ENCODE peak calls at places on chromosome X, in five cellular contexts. S is Panc1, B is AG10803, M is cardiac muscle cell, Q is AG09319. Z is an unnamed sample.

GRCh38 chrX:40132751-40133150 is 35.0 kb upstream of the BCOR start:
- DNase-seq in M (peak; percentile 85), S (no peak), B (peak; percentile 80), Q (peak; percentile 49), Z (peak; percentile 64)

GRCh38 chrX:8091526-8091925 is 79.5 kb downstream of the VCX2 start:
- DNase-seq in M (no peak), Q (no peak), B (no peak), S (no peak), Z (no peak)

GRCh38 chrX:10433296-10433965 is 187.0 kb downstream of the MID1 start:
- DNase-seq in Q (no peak), M (no peak), S (no peak), B (no peak), Z (no peak)

GRCh38 chrX:122434942-122435341 is 749.1 kb upstream of the GRIA3 start:
- DNase-seq in Q (no peak), B (no peak), M (no peak), S (no peak), Z (no peak)

GRCh38 chrX:126137899-126138298 is 28.2 kb downstream of the DCAF12L2 start:
- DNase-seq in S (no peak), B (no peak), Q (no peak), M (no peak), Z (no peak)

GRCh38 chrX:12567857-12568256 is 223.4 kb upstream of the PRPS2 start:
- DNase-seq in S (no peak), B (peak; percentile 9), M (peak; percentile 25), Q (no peak), Z (peak; percentile 16)

GRCh38 chrX:132187451-132187850 is 31.8 kb downstream of the RAP2C start:
- DNase-seq in M (no peak), S (no peak), Q (no peak), B (no peak), Z (no peak)

GRCh38 chrX:115360220-115360781 is 70.8 kb downstream of the LUZP4 start:
- DNase-seq in Q (no peak), B (no peak), S (no peak), M (peak; percentile 60), Z (no peak)

GRCh38 chrX:24396930-24397277 is 36.5 kb downstream of the SUPT20HL1 start:
- DNase-seq in B (no peak), Q (no peak), S (no peak), M (no peak), Z (no peak)

GRCh38 chrX:39509157-39509556 is 588.6 kb downstream of the BCOR start:
- DNase-seq in Q (no peak), M (no peak), B (no peak), S (no peak), Z (no peak)

GRCh38 chrX:155028192-155028591 is 1.5 kb downstream of the FUNDC2 start:
- DNase-seq in S (no peak), B (no peak), Q (no peak), M (no peak), Z (no peak)

GRCh38 chrX:128439159-128439558 is 387.0 kb upstream of the ACTRT1 start:
- DNase-seq in B (no peak), Q (no peak), M (no peak), S (no peak), Z (no peak)

GRCh38 chrX:135393046-135393445 is 28.7 kb upstream of the SMIM10L2A start:
- DNase-seq in M (no peak), B (no peak), S (no peak), Q (no peak), Z (no peak)

GRCh38 chrX:77689376-77689775 is 96.6 kb downstream of the ATRX start:
- DNase-seq in Q (no peak), M (no peak), B (no peak), S (no peak), Z (no peak)

GRCh38 chrX:101659601-101660063 is at the start of gene ARMCX2:
- DNase-seq in S (no peak), Q (peak; percentile 58), M (peak; percentile 72), B (peak; percentile 67), Z (no peak)

GRCh38 chrX:361231-362145 is 25.2 kb downstream of the PPP2R3B start:
- DNase-seq in Q (no peak), B (no peak), M (no peak), S (no peak), Z (no peak)

GRCh38 chrX:46572295-46572936 is 1.1 kb upstream of the CHST7 start:
- DNase-seq in M (no peak), B (no peak), Q (no peak), S (no peak), Z (no peak)

GRCh38 chrX:93985621-93986020 is 311.6 kb downstream of the FAM133A start:
- DNase-seq in M (no peak), B (no peak), S (no peak), Q (no peak), Z (no peak)

DNA sequence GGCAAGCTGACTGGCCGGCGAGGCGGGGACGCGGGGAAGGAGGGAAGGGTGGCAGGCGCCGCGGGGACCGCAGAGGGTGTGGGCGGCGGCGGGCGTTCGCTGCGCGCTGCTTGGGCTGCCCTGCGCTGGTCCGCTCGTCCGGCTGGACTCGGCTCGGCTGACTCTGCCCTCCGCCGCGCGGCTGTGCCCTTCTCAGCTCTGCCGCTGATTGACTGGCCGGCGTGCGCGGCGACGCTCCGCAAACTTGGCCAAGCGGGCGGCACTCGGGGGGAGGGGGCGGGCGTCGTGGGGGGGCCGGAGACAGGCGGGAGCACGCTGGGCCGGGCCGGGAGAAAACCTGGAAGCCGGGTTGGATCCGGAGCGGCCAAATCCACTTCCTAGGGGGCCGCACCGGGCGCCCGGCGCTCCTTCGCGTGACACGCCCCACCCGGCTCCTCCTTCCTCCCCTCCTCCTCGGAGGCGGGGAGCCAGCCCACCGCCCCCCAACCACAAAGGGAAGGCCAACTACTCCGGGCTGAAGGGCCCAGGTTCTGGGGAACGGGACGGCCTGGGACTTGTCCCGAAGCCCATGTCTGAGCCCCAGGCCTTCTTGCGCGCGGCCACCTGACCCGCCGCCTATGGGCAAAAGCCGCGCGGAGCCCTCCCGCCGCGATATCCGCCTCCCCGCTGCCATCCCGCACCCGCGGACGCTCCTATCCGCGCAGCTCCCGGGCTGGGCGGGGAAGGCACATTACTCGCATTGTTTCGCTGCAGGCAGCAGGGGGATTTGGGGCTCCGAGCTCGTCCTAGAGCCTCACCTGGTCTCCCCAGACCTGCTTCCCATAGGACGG is at the start of gene GPC4:
- DNase-seq in Q (no peak), B (peak; percentile 24), M (peak; percentile 38), S (no peak), Z (peak; percentile 82)
- TF ChIP-seq CTCF in Q (no peak), B (no peak), M (no peak), S (no peak), Z (no peak)

DNA sequence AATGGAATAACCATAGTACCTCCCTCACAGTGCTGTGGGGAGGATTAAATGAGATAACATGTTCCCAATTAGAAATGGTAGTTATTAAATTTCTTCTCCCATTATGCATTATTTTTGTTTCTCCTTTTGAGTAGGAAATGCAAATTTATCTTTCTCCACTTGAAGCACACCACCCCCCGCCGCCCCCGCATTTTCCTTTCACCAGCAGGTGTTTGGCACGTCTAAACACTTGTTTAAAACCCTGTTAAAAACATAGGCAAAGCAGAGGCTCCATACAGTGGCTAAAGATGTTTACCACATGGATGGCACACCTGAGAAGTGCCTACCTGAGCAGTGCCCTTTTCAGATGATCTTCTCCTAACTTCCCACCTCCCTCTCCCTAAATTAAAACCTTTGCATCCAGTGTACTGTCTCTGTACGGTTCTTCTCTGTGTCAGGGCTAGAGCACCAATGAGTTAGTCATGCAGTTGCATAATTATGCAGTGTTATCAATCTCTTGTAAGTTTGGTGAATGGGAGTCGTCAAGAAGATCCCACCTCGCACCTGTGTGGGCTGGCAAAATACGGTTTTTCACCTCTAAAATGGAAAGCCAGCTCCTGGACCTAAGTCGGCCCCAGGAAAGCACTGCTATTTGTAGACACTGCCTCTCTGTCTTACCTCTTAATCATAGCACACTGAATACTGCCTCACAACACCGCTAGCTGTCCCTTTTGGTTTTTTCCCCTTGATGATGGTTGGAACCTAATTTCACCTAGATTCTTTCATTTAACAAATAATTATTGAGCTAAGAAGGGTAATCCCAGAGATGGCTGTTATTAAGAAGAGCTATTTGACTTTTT is 122.0 kb downstream of the CT47B1 start:
- DNase-seq in Q (no peak), S (no peak), B (no peak), M (no peak), Z (no peak)
- TF ChIP-seq CTCF in Q (no peak), S (no peak), B (no peak), M (no peak), Z (no peak)

DNA sequence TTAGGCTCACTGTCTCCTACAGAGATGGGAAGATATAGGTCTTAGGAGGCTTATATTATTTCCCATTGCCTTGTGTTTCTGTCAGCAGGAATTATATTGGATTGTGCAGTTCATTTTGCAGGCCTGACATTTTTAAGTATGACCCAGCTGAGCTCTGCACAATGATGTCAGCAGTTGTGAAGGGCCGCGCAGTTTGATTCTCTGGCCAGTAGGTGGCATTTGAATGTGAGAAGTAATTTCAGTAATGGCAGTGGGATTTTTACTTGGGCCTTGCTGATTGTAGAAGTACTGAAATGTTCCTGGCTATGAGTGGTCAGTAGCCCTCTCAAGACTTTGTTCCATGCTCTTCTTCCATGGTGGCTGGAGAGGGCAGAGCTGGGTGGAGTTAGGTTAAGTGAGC is 247.2 kb upstream of the MTMR8 start:
- DNase-seq in Q (no peak), M (no peak), S (no peak), B (no peak), Z (no peak)
- TF ChIP-seq CTCF in Q (no peak), M (no peak), S (peak; percentile 29), B (no peak), Z (no peak)

DNA sequence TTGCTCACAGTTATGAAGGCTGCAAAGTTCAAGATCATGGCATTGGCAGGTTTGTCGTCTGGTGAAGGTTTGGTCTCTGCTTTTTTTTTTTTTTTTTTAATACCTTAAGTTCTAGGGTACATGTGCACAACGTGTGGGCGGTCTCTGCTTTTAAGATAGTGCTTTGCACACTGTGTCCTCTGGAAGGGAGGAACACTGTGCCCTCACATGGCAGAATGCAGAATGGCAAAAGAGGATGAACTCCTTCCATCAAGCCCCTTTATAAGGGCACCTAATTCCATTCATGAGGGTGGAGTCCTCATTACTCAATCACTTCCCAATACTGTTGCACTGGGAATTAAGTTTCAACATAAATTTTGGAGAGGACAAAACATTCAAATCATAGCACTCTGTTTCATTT is 101.4 kb downstream of the GLRA2 start:
- DNase-seq in B (peak; percentile 15), Q (no peak), S (no peak), M (no peak), Z (no peak)
- TF ChIP-seq CTCF in B (peak; percentile 36), Q (no peak), S (no peak), M (no peak), Z (no peak)

DNA sequence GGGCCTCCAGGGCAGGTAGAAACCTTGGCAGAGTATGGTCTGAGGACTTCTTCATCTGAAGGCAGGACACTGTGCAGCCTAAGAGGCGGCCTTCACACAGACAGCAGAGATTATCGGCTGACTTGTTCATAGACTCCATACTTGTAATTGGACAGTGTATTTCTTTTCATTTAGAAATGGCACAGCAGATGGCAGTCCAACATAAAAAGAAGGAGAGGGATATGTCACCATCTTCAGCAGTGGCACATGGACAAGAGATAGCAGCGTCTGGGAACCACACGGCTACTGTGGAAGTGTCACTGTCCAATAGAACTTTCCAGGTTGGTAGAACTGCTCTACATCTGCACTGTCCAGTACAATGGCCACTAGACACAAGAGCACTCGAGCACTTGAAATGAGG is 21.7 kb upstream of the GEMIN8 start:
- DNase-seq in S (no peak), B (peak; percentile 2), M (no peak), Q (no peak), Z (no peak)
- TF ChIP-seq CTCF in S (peak; percentile 32), B (peak; percentile 20), M (no peak), Q (no peak), Z (no peak)